ENCODE peak calls at places on chromosomes 1 and 21, in five cellular contexts. M is A549, H is HepG2, Y is K562, D is H1. W is an unnamed sample.

GRCh38 chr1:55286851-55287602 is 71.9 kb upstream of the USP24 start:
- DNase-seq in D (no peak), M (no peak), H (no peak), Y (no peak), W (peak; percentile 35)

GRCh38 chr1:27149084-27149483 is 5.8 kb downstream of the SLC9A1 start:
- DNase-seq in M (no peak), D (no peak), Y (no peak), H (no peak), W (no peak)

GRCh38 chr1:180994262-180994661 is 28.4 kb downstream of the STX6 start:
- DNase-seq in M (no peak), D (no peak), H (no peak), Y (peak; percentile 30), W (peak; percentile 22)

GRCh38 chr1:217953922-217954321 is 322.8 kb downstream of the SPATA17 start:
- DNase-seq in M (no peak), Y (no peak), D (no peak), H (no peak), W (no peak)

GRCh38 chr1:241749041-241749798 is 97.1 kb downstream of the WDR64 start:
- DNase-seq in D (no peak), Y (no peak), H (no peak), M (no peak), W (no peak)

GRCh38 chr1:99685516-99686180 is 39.7 kb downstream of the PALMD start:
- DNase-seq in Y (peak; percentile 36), H (peak; percentile 53), M (peak; percentile 9), D (peak; percentile 13), W (peak; percentile 91)

GRCh38 chr1:145995148-145995851 is 1.1 kb downstream of the TXNIP start:
- DNase-seq in H (no peak), M (no peak), D (no peak), Y (peak; percentile 38), W (no peak)

GRCh38 chr1:238404506-238404905 is 513.8 kb upstream of the ZP4 start:
- DNase-seq in M (no peak), H (no peak), D (no peak), Y (no peak), W (peak; percentile 29)

GRCh38 chr1:19209439-19209989 is 552 bp downstream of the UBR4 start:
- DNase-seq in Y (no peak), D (peak; percentile 1), M (peak; percentile 14), H (peak; percentile 58), W (peak; percentile 61)
- TF ChIP-seq MAFK in Y (peak; percentile 70), D (no peak), M (no peak), H (no peak), W (no peak)

DNA sequence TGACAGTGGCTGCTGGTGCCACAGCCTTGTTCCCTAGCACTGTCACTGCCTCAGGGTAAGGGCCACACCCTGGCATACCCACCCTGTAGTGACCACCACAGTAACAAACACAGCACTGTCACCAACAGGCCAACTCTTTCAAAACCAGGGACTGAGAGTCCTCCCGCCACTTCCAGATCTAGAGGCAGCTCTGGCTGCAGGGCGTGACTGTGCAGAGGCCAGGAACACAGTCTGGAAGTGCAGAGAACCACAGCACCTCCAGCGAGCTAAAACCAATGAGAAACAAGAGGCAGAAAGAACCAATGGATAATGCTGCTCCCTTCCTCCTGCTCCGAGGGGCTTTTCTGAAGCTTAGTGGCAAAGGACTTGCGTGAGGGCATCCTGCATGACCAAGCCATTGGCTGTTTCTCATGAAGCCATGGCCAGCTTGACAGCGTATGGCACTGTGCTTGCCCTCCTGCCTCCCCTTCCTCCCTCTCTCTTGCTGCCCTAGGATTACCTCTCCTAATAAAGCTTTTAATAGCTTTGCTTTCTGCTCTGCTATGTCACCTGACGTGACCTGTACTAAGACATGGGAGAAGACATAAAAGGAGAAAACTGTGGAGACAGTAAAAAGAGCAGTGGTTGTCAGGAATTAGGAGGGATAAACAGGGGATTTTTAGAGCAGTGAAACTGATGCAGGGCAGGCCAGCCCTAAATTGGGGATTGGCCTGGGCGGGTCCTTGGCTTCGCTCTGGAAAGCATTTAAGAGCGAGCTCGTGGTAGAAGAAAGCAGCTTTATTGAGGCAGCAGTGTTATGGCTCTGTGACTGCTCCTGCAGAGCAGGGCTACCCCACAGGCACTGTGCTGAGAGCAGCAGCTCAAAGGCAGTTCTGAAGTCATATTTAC is 7.1 kb downstream of the PARP1 start:
- DNase-seq in Y (no peak), D (no peak), H (no peak), M (no peak), W (no peak)
- H3K4me3 ChIP-seq in Y (no peak overlapping the region), D (no peak overlapping the region), H (no peak overlapping the region), M (no peak overlapping the region), W (no peak overlapping the region)

GRCh38 chr1:230243146-230243545 is 176.1 kb downstream of the GALNT2 start:
- DNase-seq in D (no peak), Y (no peak), H (no peak), M (no peak), W (no peak)

GRCh38 chr1:230243583-230244377 is 176.7 kb downstream of the GALNT2 start:
- DNase-seq in M (no peak), H (no peak), D (no peak), Y (no peak), W (peak; percentile 76)

GRCh38 chr1:230240446-230241076 is 173.5 kb downstream of the GALNT2 start:
- DNase-seq in Y (no peak), D (no peak), M (no peak), H (no peak), W (peak; percentile 32)

GRCh38 chr1:230246551-230246950 is 179.5 kb downstream of the GALNT2 start:
- DNase-seq in M (no peak), D (no peak), H (no peak), Y (no peak), W (no peak)

DNA sequence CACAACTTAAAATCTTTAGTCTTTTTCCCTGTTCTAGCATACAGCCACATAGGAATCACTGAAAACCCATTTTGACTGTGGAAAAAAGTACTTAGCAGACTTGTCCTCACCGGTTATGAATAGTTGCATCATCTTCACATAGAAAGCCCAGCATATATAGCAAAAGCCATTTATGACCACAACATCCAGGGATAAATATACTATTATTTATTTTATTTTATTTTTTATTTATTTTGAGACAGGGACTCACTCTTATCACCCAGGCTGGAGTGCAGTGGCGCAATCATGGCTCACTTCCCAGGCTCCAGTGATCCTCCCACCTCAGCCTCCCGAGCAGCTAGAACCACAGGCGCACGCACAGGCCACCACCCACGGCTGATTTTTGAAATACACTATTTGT is 175.3 kb downstream of the GALNT2 start:
- DNase-seq in Y (no peak), M (no peak), H (no peak), D (no peak), W (no peak)
- TF ChIP-seq MAFK in Y (no peak), M (no peak), H (no peak), D (no peak), W (no peak)

DNA sequence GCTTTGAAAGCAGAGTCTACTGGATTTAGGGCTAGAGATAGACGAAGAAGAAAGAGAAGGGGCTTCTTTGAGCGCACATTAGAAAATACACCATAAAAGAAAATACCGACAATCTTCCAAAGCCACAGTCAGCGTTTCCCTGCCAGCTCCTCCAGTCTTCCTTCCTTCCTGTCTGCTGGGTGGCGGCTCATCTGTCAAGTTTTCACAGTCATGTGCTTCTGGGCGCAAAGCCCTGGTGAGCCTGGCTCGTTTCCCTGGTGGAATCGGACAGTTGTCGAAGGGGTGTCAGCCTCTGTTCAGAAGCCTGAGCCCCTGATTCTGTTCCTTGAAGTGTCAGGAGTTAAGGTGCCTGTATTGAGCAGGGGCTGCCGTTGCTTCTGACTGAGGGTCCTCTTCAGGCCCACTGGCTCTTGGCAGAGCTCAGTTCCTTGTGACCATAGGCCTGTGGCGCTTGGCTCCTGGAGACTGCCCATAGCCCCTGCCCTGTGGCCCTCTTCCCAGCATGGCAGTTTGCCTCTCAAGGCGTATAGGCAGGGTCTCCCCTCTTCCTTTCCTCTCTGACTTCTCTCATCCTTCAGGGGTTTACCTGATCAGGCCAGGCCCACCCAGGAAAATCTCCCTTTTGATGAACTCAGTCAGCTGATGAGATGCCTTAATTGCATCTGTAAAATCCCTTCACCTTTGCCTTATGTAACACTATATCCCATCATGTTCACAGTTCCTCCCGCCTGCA is 58.6 kb downstream of the ADARB1 start:
- DNase-seq in Y (no peak), D (no peak), M (no peak), H (no peak), W (no peak)
- H3K4me3 ChIP-seq in Y (no peak overlapping the region), D (no peak overlapping the region), M (no peak overlapping the region), H (no peak overlapping the region), W (no peak overlapping the region)

DNA sequence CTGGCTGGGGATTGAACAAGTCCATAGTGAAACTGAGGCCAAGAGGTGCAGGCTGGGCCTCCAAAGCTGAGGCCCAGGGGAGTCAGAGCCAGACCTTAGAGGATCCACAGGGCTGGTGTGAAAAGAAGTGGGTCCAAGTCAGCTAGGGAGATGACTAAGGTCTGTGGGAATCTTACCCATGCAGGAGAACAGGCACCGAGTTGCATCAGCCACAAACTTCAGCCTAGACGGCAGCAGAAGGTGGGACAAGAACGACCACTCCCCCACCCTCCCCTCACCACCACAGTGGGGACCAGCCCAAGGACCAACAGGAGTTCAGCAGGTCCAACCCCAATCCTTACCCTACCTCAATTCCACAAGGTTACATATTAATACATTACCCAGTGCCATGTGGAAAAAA is 282.3 kb downstream of the TTLL7 start:
- DNase-seq in Y (no peak), M (no peak), D (no peak), H (no peak), W (no peak)
- TF ChIP-seq MAFK in Y (no peak), M (no peak), D (no peak), H (no peak), W (no peak)

W was measured in IMR-90.